ENCODE peak calls at places on chromosomes 7 and 10, in five cellular contexts. I is chondrocyte, J is right atrium auricular region, X is fibroblast of mammary gland, G is A549. R is an unnamed sample.

GRCh38 chr7:3971323-3971722 is 670.3 kb downstream of the SDK1 start:
- DNase-seq in I (no peak), J (no peak), X (no peak), G (no peak), R (no peak)

GRCh38 chr10:3672220-3672619 is 112.8 kb downstream of the KLF6 start:
- DNase-seq in I (no peak), J (no peak), X (peak), G (no peak), R (no peak)

GRCh38 chr10:33370434-33370930 is 36.0 kb upstream of the NRP1 start:
- DNase-seq in I (no peak), J (no peak), X (peak), G (no peak), R (no peak)

GRCh38 chr10:33401300-33401699 is 66.8 kb upstream of the NRP1 start:
- DNase-seq in I (no peak), J (no peak), X (no peak), G (no peak), R (no peak)

GRCh38 chr10:15370741-15371701 is at the start of gene FAM171A1:
- DNase-seq in I (no peak), J (no peak), X (peak), G (peak), R (peak)

GRCh38 chr10:44952779-44953231 is 6.8 kb upstream of the RASSF4 start:
- DNase-seq in I (no peak), J (peak), X (no peak), G (no peak), R (no peak)

GRCh38 chr10:34814228-34815173 is 595 bp downstream of the PARD3 start:
- DNase-seq in I (no peak), J (no peak), X (no peak), G (peak), R (peak)

GRCh38 chr10:19046709-19047108 is 1.9 kb upstream of the MALRD1 start:
- DNase-seq in I (no peak), J (no peak), X (no peak), G (no peak), R (no peak)

GRCh38 chr7:22610871-22611757 is 111.1 kb upstream of the STEAP1B start:
- DNase-seq in I (no peak), J (no peak), X (peak), G (no peak), R (no peak)

GRCh38 chr7:150307904-150308303 is 15.3 kb upstream of the LRRC61 start:
- DNase-seq in I (no peak), J (no peak), X (no peak), G (no peak), R (no peak)

GRCh38 chr10:32005050-32005449 is 51.2 kb downstream of the KIF5B start:
- DNase-seq in I (no peak), J (no peak), X (peak), G (peak), R (peak)

GRCh38 chr7:129845178-129845971 is 107.4 kb downstream of the UBE2H start:
- DNase-seq in I (no peak), J (no peak), X (peak), G (no peak), R (no peak)

GRCh38 chr10:35577915-35578607 is 27.1 kb upstream of the GJD4 start:
- DNase-seq in I (no peak), J (no peak), X (peak), G (no peak), R (no peak)

GRCh38 chr10:114397651-114398145 is 6.6 kb downstream of the AFAP1L2 start:
- DNase-seq in I (no peak), J (peak), X (no peak), G (no peak), R (no peak)

GRCh38 chr7:22732556-22733126 is 5.6 kb downstream of the IL6 start:
- DNase-seq in I (no peak), J (no peak), X (peak), G (peak), R (no peak)

GRCh38 chr7:46942574-46942973 is 639.3 kb downstream of the TNS3 start:
- DNase-seq in I (no peak), J (no peak), X (no peak), G (no peak), R (no peak)
- TF ChIP-seq CTCF in I (no peak), J (no peak), X (no peak), G (no peak), R (no peak)

GRCh38 chr7:105594034-105594433 is 12.7 kb upstream of the EFCAB10 start:
- DNase-seq in I (no peak), J (no peak), X (no peak), G (no peak), R (no peak)
- TF ChIP-seq CTCF in I (peak), J (no peak), X (peak), G (no peak), R (no peak)

DNA sequence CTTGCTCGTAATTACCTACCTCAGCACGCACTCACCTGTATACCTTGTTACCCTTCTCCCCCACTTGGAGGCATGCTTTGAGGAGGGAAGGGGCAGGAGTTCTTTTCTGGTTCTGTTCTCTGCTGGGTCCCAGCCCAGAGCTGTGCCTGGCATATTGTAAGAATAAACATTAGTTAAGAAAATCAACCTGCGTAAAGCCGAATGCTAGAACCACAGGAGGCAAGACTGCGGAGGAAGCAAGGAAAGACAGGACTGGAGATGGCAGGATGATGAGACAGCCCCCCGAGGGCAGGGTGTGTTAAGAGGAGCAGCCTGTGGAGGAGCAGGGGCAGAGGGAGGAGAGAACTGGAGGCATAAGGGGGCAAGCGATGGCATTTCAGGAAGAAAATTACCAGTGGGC is 9.5 kb downstream of the C10orf53 start:
- DNase-seq in I (no peak), J (peak), X (no peak), G (no peak), R (no peak)
- TF ChIP-seq CTCF in I (no peak), J (no peak), X (no peak), G (no peak), R (no peak)

GRCh38 chr10:103238506-103239252 is 7.0 kb upstream of the RPEL1 start:
- DNase-seq in I (no peak), J (peak), X (peak), G (peak), R (no peak)
- TF ChIP-seq CTCF in I (peak), J (no peak), X (peak), G (peak), R (no peak)

GRCh38 chr10:62554632-62555199 is 180.5 kb downstream of the ZNF365 start:
- DNase-seq in I (no peak), J (no peak), X (peak), G (peak), R (peak)
- TF ChIP-seq CTCF in I (peak), J (peak), X (peak), G (peak), R (peak)

GRCh38 chr7:38317457-38318037 is 44.1 kb upstream of the TARP start:
- DNase-seq in I (no peak), J (no peak), X (no peak), G (no peak), R (no peak)
- TF ChIP-seq CTCF in I (no peak), J (no peak), X (no peak), G (no peak), R (no peak)

DNA sequence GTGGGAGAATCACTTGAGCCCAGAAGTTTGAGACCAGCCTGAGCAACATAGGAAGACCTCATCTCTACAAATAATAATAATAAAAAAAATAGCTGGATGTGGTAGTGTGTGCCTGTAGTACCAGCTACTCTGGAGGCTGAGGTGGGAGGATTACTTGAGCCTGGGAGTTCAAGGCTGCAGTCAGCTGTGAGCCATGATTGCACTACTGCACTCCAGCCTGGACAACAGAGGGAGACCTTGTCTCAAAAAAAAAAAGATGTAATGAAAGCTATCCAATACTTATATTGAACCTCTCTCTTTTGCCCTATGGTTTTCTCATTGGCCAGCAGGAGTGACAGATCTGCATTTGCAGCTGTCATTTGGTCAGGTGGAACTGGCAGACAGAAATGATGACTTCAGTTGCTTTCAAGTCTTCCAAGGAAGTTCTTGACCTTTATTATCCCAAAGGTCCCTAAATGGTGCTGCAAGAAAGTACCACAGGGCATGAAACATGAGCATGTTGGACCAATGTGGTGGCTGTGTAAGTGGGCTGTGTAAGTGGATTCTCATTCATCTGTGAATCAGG is 99.4 kb downstream of the CALD1 start:
- DNase-seq in I (no peak), J (no peak), X (no peak), G (no peak), R (no peak)
- TF ChIP-seq CTCF in I (peak), J (no peak), X (no peak), G (no peak), R (peak)

DNA sequence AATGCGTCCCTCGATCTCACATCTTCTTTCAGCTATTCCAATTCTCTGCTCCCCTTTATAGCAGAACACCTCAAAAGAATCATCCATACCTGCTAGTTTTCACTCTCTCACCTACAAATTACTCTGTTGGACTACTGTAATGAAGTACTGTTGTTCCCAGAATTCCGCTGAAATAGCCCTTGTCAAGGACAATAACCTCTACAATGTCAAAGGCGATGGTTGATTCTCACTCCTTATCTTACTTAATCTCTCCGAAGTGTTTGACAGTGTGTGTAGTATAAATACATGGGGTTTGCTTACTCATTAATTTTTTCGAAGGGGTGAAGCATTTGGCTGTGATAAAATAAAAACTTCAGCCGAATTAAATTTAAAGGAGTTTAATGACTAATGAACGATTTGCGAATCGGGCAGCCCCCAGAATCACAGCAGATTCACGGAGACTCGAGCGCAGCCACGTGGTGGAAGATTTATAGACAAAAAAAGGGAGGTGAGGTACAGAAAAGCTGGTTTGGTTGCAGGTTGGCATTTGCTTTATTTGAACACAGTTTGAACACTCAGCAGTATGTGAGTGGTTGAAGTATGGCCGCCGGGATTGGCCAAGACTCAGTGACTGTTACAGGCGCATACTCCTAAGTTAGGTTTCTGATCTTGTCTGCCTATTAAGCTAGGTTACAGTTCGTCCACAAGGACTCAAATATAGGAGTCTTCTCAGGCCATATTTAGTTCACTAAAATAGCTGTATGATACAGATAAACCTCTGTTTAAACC is 29.8 kb downstream of the SYPL1 start:
- DNase-seq in I (no peak), J (no peak), X (no peak), G (no peak), R (no peak)
- TF ChIP-seq CTCF in I (no peak), J (no peak), X (no peak), G (no peak), R (no peak)

DNA sequence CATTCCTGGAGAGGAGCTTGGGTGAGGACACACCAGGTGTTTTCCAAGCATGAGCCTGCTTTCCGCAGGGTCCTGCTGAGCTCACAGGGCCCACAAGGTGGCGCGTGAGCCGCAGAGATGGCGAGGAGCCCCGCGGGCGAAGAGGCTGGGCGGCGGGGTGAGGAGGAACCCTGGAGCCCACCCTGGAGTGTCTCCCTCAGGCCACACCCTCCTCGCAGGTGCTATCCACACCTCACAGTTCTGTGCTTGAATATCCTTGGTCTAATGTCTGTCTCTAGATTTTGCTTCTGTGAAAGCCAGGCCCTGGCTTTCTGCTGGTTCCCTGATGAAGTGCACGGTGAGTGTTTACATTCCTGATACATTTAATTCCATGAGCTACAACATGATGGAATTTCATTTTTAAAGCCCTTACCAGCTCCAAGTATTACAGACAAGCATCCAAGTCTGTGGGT is 433.6 kb downstream of the ACTR3B start:
- DNase-seq in I (no peak), J (no peak), X (no peak), G (peak), R (peak)
- TF ChIP-seq CTCF in I (peak), J (peak), X (no peak), G (peak), R (peak)